ENCODE peak calls at places on chromosomes 6 and 20, in seven cellular contexts. J is tibial nerve, G is A549, B is transverse colon, L is GM12878, K is stomach, X is sigmoid colon. Z is an unnamed sample.

GRCh38 chr6:25006565-25007001 is 70.8 kb upstream of the RIPOR2 start:
- DNase-seq in J (no peak), G (no peak), B (peak; percentile 57), L (no peak), K (peak; percentile 72), X (peak; percentile 73), Z (peak; percentile 30)

GRCh38 chr6:25360611-25361010 is 81.4 kb downstream of the CARMIL1 start:
- DNase-seq in J (no peak), G (no peak), B (no peak), L (no peak), K (no peak), X (no peak), Z (no peak)

GRCh38 chr6:26270121-26270861 is 94.7 kb upstream of the BTN3A2 start:
- DNase-seq in J (no peak), G (no peak), B (no peak), L (no peak), K (no peak), X (no peak), Z (no peak)

GRCh38 chr20:39861381-39861780 is 827.7 kb downstream of the MAFB start:
- DNase-seq in J (no peak), G (no peak), B (no peak), L (no peak), K (no peak), X (no peak), Z (no peak)

GRCh38 chr6:139407718-139408222 is 33.3 kb upstream of the CITED2 start:
- DNase-seq in J (no peak), G (no peak), B (no peak), L (no peak), K (no peak), X (no peak), Z (no peak)

GRCh38 chr6:3751019-3751729 is at the start of gene PXDC1:
- DNase-seq in J (no peak), G (no peak), B (no peak), L (no peak), K (no peak), X (no peak), Z (peak; percentile 63)

GRCh38 chr20:63053430-63054102 is 46.8 kb upstream of the BHLHE23 start:
- DNase-seq in J (no peak), G (no peak), B (no peak), L (no peak), K (no peak), X (no peak), Z (no peak)

GRCh38 chr6:43402819-43403218 is 24.5 kb upstream of the ABCC10 start:
- DNase-seq in J (no peak), G (peak; percentile 7), B (no peak), L (no peak), K (no peak), X (no peak), Z (no peak)

GRCh38 chr6:121055572-121056163 is 278.6 kb downstream of the TBC1D32 start:
- DNase-seq in J (no peak), G (peak; percentile 15), B (no peak), L (peak; percentile 4), K (no peak), X (no peak), Z (no peak)

GRCh38 chr6:25136879-25137278 is 142.3 kb upstream of the CARMIL1 start:
- DNase-seq in J (no peak), G (no peak), B (no peak), L (no peak), K (no peak), X (no peak), Z (peak; percentile 27)

GRCh38 chr20:11204926-11205768 is 531.3 kb upstream of the JAG1 start:
- DNase-seq in J (peak; percentile 46), G (peak; percentile 53), B (peak; percentile 74), L (peak; percentile 50), K (peak; percentile 63), X (peak; percentile 66), Z (peak; percentile 59)

GRCh38 chr6:140045116-140045515 is 670.7 kb upstream of the CITED2 start:
- DNase-seq in J (no peak), G (no peak), B (no peak), L (no peak), K (no peak), X (no peak), Z (no peak)

GRCh38 chr6:168278904-168279303 is 40.7 kb downstream of the DACT2 start:
- DNase-seq in J (no peak), G (no peak), B (peak; percentile 28), L (no peak), K (no peak), X (no peak), Z (no peak)

GRCh38 chr6:4155848-4156466 is 20.6 kb upstream of the ECI2 start:
- DNase-seq in J (peak; percentile 59), G (peak; percentile 63), B (peak; percentile 78), L (no peak), K (peak; percentile 80), X (peak; percentile 86), Z (peak; percentile 63)

GRCh38 chr6:17431581-17431980 is 38.2 kb downstream of the CAP2 start:
- DNase-seq in J (no peak), G (no peak), B (no peak), L (no peak), K (no peak), X (no peak), Z (no peak)

GRCh38 chr20:20023395-20023794 is 6.2 kb downstream of the NAA20 start:
- DNase-seq in J (no peak), G (no peak), B (no peak), L (no peak), K (no peak), X (no peak), Z (no peak)

GRCh38 chr6:83384751-83385150 is 46.1 kb downstream of the ME1 start:
- DNase-seq in J (no peak), G (no peak), B (no peak), L (no peak), K (no peak), X (no peak), Z (no peak)

GRCh38 chr6:83389606-83390005 is 41.2 kb downstream of the ME1 start:
- DNase-seq in J (no peak), G (no peak), B (no peak), L (no peak), K (no peak), X (no peak), Z (no peak)
- TF ChIP-seq EP300 in J (no peak), G (no peak), B (no peak), L (no peak), K (no peak), X (no peak), Z (no peak)

DNA sequence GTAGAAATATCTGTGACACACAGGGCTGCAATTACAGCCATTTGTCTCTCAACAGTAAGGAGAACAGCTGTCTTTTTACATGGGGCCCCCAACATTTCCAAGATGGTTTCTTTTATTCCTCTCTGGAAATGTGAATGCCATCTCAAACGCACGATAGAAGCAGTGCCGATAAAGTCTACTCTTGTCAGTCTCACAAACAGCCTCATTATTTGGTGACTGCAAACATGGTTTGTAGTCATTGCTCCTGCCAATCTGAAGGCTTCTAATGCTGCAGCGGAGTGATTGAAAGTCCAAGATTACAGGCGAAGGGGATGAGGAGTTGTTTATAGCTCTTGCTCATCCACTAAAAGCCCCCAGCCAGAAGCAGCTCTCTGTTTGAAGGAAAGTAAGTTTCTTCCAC is 657.1 kb downstream of the CBLN4 start:
- DNase-seq in J (no peak), G (no peak), B (no peak), L (no peak), K (no peak), X (no peak), Z (no peak)
- TF ChIP-seq EP300 in J (no peak), G (no peak), B (no peak), L (no peak), K (no peak), X (no peak), Z (no peak)

DNA sequence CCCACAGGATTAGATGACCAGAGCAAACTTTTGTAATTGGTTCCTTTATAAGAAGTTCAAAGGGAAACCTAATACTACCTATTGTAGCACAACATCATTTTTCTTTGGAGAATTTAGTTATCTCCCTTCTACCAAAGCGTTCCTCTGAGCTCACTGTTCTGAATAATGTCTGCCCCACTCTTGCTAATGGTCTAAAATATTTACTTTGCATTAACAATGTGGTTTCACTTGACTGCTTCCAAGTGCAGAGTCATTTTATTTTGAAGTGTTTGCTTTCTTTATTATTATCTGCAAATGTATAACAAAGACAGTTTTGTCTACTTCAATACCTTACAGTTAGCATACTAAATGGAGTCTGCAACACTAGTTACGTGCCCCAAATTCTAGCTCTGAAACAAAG is 15.0 kb downstream of the TRAPPC3L start:
- DNase-seq in J (no peak), G (no peak), B (no peak), L (no peak), K (no peak), X (no peak), Z (no peak)
- TF ChIP-seq EP300 in J (no peak), G (no peak), B (no peak), L (no peak), K (no peak), X (no peak), Z (no peak)

GRCh38 chr6:27891300-27891913 is 20.8 kb downstream of the OR2B2 start:
- DNase-seq in J (no peak), G (no peak), B (no peak), L (no peak), K (no peak), X (no peak), Z (no peak)

GRCh38 chr6:27893836-27894807 is 18.1 kb downstream of the OR2B2 start:
- DNase-seq in J (peak; percentile 76), G (peak; percentile 56), B (peak; percentile 90), L (peak; percentile 70), K (peak; percentile 81), X (peak; percentile 94), Z (peak; percentile 83)

GRCh38 chr6:27892596-27893058 is 19.6 kb downstream of the OR2B2 start:
- DNase-seq in J (no peak), G (no peak), B (no peak), L (no peak), K (no peak), X (no peak), Z (no peak)

GRCh38 chr6:27894839-27895762 is 17.1 kb downstream of the OR2B2 start:
- DNase-seq in J (no peak), G (peak; percentile 49), B (peak; percentile 57), L (peak; percentile 66), K (peak; percentile 49), X (peak; percentile 84), Z (peak; percentile 56)

DNA sequence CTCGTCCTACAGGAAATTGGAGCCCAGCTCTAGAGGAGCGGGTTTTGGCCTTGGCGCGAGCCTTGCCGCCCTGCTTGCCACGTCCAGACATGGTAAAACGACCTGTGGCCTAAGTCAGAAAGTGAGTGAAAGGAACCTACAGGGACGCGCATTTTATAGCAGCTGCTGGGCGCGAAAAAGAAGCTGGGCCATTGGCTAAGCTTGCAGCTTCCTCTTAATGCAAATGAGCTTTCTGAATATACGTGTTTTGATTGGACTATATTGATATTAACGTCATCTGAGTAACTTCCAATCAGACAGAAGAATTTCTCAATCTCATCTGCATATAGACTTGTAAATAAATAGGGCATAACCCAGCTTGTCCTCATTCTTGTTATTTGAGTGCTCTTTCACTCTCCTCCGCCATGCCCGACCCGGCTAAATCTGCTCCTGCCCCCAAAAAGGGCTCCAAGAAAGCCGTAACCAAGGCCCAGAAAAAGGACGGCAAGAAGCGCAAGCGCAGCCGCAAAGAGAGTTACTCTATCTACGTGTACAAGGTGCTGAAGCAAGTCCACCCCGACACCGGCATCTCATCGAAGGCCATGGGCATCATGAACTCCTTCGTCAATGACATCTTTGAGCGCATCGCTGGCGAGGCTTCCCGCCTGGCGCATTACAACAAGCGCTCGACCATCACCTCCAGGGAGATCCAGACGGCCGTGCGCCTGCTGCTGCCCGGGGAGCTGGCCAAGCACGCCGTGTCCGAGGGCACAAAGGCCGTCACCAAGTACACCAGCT is 18.9 kb downstream of the OR2B2 start:
- DNase-seq in J (peak; percentile 42), G (peak; percentile 83), B (peak; percentile 93), L (peak; percentile 98), K (peak; percentile 92), X (peak; percentile 81), Z (no peak)
- TF ChIP-seq EP300 in J (peak; percentile 13), G (no peak), B (no peak), L (no peak), K (no peak), X (no peak), Z (no peak)

GRCh38 chr6:104859225-104860146 is at the start of gene HACE1:
- DNase-seq in J (peak; percentile 73), G (peak; percentile 78), B (peak; percentile 90), L (peak; percentile 45), K (peak; percentile 88), X (peak; percentile 91), Z (peak; percentile 85)
- TF ChIP-seq EP300 in J (no peak), G (no peak), B (no peak), L (no peak), K (no peak), X (no peak), Z (no peak)